ENCODE peak calls at places on chromosomes 5 and 9, in ten cellular contexts. O is HTR-8/SVneo; I is choroid plexus epithelial cell; N is ELR; T is IMR-90; H is NCI-H748 treated with DMSO at 0.1 percent for 48 hours; Z is activated CD4-positive, alpha-beta T cell treated with anti-CD3 and anti-CD28 coated beads for 48 hours; M is stimulated activated CD8-positive, alpha-beta memory T cell treated with anti-CD3 and anti-CD28 coated beads, Interleukin-4, amount 100 ng/mL, for 1 hour; B is activated CD4-positive, CD25-positive, alpha-beta regulatory T cell; J is stimulated activated CD4-positive, alpha-beta T cell treated with anti-CD3 and anti-CD28 coated beads, TNF-alpha, amount 100 ng/mL, for 4 hours. Y is an unnamed sample.

GRCh38 chr5:168681556-168682183 is 102.5 kb upstream of the PANK3 start:
- DNase-seq in O (no peak), I (peak; percentile 55), N (peak; percentile 12), T (peak; percentile 57), H (no peak), Z (peak; percentile 29), M (no peak), B (no peak), J (no peak), Y (no peak)

GRCh38 chr9:128846680-128847030 is 17.1 kb upstream of the SPOUT1 start:
- DNase-seq in O (no peak), I (no peak), N (no peak), T (no peak), H (no peak), Z (no peak), M (no peak), B (no peak), J (no peak), Y (no peak)

GRCh38 chr5:171907731-171908343 is 98.6 kb downstream of the FBXW11 start:
- DNase-seq in O (peak; percentile 46), I (peak; percentile 83), N (peak; percentile 75), T (peak; percentile 72), H (peak; percentile 58), Z (peak; percentile 57), M (peak; percentile 7), B (peak; percentile 4), J (peak; percentile 17), Y (peak; percentile 14)

GRCh38 chr9:80701061-80701460 is 988.3 kb downstream of the TLE1 start:
- DNase-seq in O (no peak), I (peak; percentile 9), N (no peak), T (peak; percentile 8), H (no peak), Z (no peak), M (no peak), B (no peak), J (no peak), Y (no peak)

GRCh38 chr5:165055476-165055875 is 1550.1 kb downstream of the MAT2B start:
- DNase-seq in O (no peak), I (no peak), N (no peak), T (no peak), H (no peak), Z (no peak), M (no peak), B (no peak), J (no peak), Y (no peak)

GRCh38 chr9:121286973-121287721 is 19.2 kb downstream of the GSN start:
- DNase-seq in O (peak; percentile 91), I (peak; percentile 94), N (peak; percentile 97), T (peak; percentile 95), H (peak; percentile 66), Z (peak; percentile 49), M (no peak), B (no peak), J (no peak), Y (peak; percentile 99)

GRCh38 chr9:93673271-93673843 is 97.0 kb downstream of the PHF2 start:
- DNase-seq in O (no peak), I (no peak), N (peak; percentile 26), T (no peak), H (no peak), Z (peak; percentile 2), M (no peak), B (no peak), J (no peak), Y (peak; percentile 33)

GRCh38 chr9:112793213-112793810 is 42.8 kb downstream of the SNX30 start:
- DNase-seq in O (peak; percentile 63), I (peak; percentile 72), N (peak; percentile 75), T (peak; percentile 56), H (peak; percentile 41), Z (peak; percentile 89), M (peak; percentile 74), B (peak; percentile 47), J (peak; percentile 69), Y (peak; percentile 42)

GRCh38 chr9:86126998-86127972 is 27.9 kb upstream of the GOLM1 start:
- DNase-seq in O (peak; percentile 34), I (peak; percentile 93), N (peak; percentile 91), T (peak; percentile 74), H (peak; percentile 99), Z (no peak), M (no peak), B (no peak), J (no peak), Y (peak; percentile 99)

GRCh38 chr9:27377811-27378345 is 80.9 kb upstream of the EQTN start:
- DNase-seq in O (no peak), I (no peak), N (no peak), T (no peak), H (no peak), Z (no peak), M (no peak), B (no peak), J (no peak), Y (no peak)

GRCh38 chr5:14293279-14293678 is 150.1 kb downstream of the TRIO start:
- DNase-seq in O (no peak), I (no peak), N (no peak), T (no peak), H (no peak), Z (no peak), M (no peak), B (no peak), J (no peak), Y (no peak)

GRCh38 chr5:43065384-43066230 is 25.5 kb upstream of the ANXA2R start:
- DNase-seq in O (no peak), I (peak; percentile 76), N (peak; percentile 74), T (peak; percentile 50), H (peak; percentile 94), Z (peak; percentile 76), M (peak; percentile 34), B (peak; percentile 6), J (peak; percentile 40), Y (no peak)

GRCh38 chr5:36403601-36404311 is 102.1 kb upstream of the RANBP3L start:
- DNase-seq in O (no peak), I (peak; percentile 58), N (peak; percentile 86), T (peak; percentile 32), H (no peak), Z (no peak), M (no peak), B (no peak), J (no peak), Y (peak; percentile 44)

GRCh38 chr5:136036991-136037705 is 8.4 kb downstream of the TGFBI start:
- DNase-seq in O (peak; percentile 68), I (peak; percentile 69), N (peak; percentile 93), T (peak; percentile 53), H (peak; percentile 91), Z (peak; percentile 66), M (no peak), B (no peak), J (no peak), Y (peak; percentile 90)

GRCh38 chr5:66805514-66806430 is 209.6 kb downstream of the MAST4 start:
- DNase-seq in O (no peak), I (no peak), N (peak; percentile 34), T (no peak), H (no peak), Z (no peak), M (no peak), B (no peak), J (no peak), Y (no peak)

GRCh38 chr9:123339666-123340414 is 16.2 kb upstream of the CRB2 start:
- DNase-seq in O (no peak), I (peak; percentile 29), N (no peak), T (no peak), H (no peak), Z (peak; percentile 84), M (peak; percentile 17), B (no peak), J (no peak), Y (no peak)

GRCh38 chr9:95004452-95005275 is 278.2 kb downstream of the AOPEP start:
- DNase-seq in O (no peak), I (no peak), N (peak; percentile 58), T (no peak), H (peak; percentile 33), Z (peak; percentile 41), M (no peak), B (no peak), J (peak; percentile 3), Y (peak; percentile 70)

GRCh38 chr5:171961117-171961516 is 45.3 kb downstream of the FBXW11 start:
- DNase-seq in O (no peak), I (no peak), N (no peak), T (no peak), H (no peak), Z (peak; percentile 60), M (no peak), B (no peak), J (no peak), Y (no peak)

GRCh38 chr5:1167728-1168709 is 33.4 kb upstream of the SLC6A19 start:
- DNase-seq in O (peak; percentile 95), I (peak; percentile 80), N (peak; percentile 63), T (peak; percentile 61), H (peak; percentile 89), Z (peak; percentile 74), M (peak; percentile 43), B (peak; percentile 30), J (peak; percentile 56), Y (peak; percentile 81)

GRCh38 chr9:133771486-133772482 is 33.6 kb upstream of the SARDH start:
- DNase-seq in O (no peak), I (no peak), N (no peak), T (no peak), H (no peak), Z (no peak), M (no peak), B (no peak), J (no peak), Y (no peak)

GRCh38 chr5:58317808-58318207 is 142.1 kb downstream of the PLK2 start:
- DNase-seq in O (no peak), I (no peak), N (peak; percentile 10), T (peak; percentile 3), H (no peak), Z (no peak), M (no peak), B (no peak), J (no peak), Y (no peak)

GRCh38 chr5:140329739-140330481 is 16.5 kb downstream of the HBEGF start:
- DNase-seq in O (no peak), I (no peak), N (no peak), T (no peak), H (no peak), Z (no peak), M (no peak), B (no peak), J (no peak), Y (no peak)

GRCh38 chr9:127117801-127118200 is 4.6 kb downstream of the ANGPTL2 start:
- DNase-seq in O (no peak), I (no peak), N (no peak), T (no peak), H (no peak), Z (no peak), M (no peak), B (no peak), J (no peak), Y (no peak)

GRCh38 chr5:153957205-153957604 is 81.5 kb downstream of the FAM114A2 start:
- DNase-seq in O (no peak), I (no peak), N (no peak), T (no peak), H (no peak), Z (no peak), M (no peak), B (no peak), J (no peak), Y (no peak)

GRCh38 chr5:180682560-180682959 is 33.2 kb upstream of the FLT4 start:
- DNase-seq in O (no peak), I (no peak), N (no peak), T (no peak), H (no peak), Z (no peak), M (no peak), B (no peak), J (no peak), Y (no peak)

GRCh38 chr5:150554857-150555256 is 46.9 kb downstream of the NDST1 start:
- DNase-seq in O (no peak), I (no peak), N (no peak), T (no peak), H (no peak), Z (no peak), M (no peak), B (no peak), J (no peak), Y (no peak)

GRCh38 chr9:38149647-38150046 is 80.6 kb upstream of the SHB start:
- DNase-seq in O (no peak), I (no peak), N (no peak), T (no peak), H (no peak), Z (no peak), M (no peak), B (no peak), J (no peak), Y (no peak)

GRCh38 chr5:39755986-39756385 is 331.2 kb upstream of the DAB2 start:
- DNase-seq in O (peak; percentile 41), I (peak; percentile 96), N (peak; percentile 98), T (peak; percentile 96), H (no peak), Z (no peak), M (no peak), B (no peak), J (no peak), Y (no peak)